ENCODE peak calls at places on chromosome 11, in ten cellular contexts. G, B, E, Z, Q, K, T, L, U and P are unnamed samples.

GRCh38 chr11:47987781-47988180 is 7.4 kb downstream of the PTPRJ start:
- DNase-seq in E (no peak), T (peak), L (no peak), G (no peak), Q (no peak), U (no peak), Z (no peak), K (peak), B (no peak), P (no peak)

GRCh38 chr11:76577199-76577920 is 93.2 kb downstream of the LRRC32 start:
- DNase-seq in Q (no peak), L (no peak), Z (peak), G (no peak), U (peak), K (no peak), B (peak), T (peak), E (no peak), P (no peak)

GRCh38 chr11:65777241-65777640 is 3.5 kb downstream of the AP5B1 start:
- DNase-seq in T (peak), Z (no peak), U (no peak), L (no peak), G (no peak), K (no peak), Q (no peak), E (no peak), B (no peak), P (no peak)

GRCh38 chr11:128523616-128524015 is 63.7 kb downstream of the ETS1 start:
- DNase-seq in Q (no peak), T (no peak), U (peak), G (no peak), Z (no peak), L (no peak), K (no peak), E (no peak), B (no peak), P (no peak)

GRCh38 chr11:18196532-18196931 is 23.9 kb downstream of the MRGPRX4 start:
- DNase-seq in K (no peak), B (no peak), T (no peak), G (no peak), E (no peak), Q (no peak), Z (no peak), L (no peak), U (no peak), P (no peak)

GRCh38 chr11:5103066-5103465 is 33.7 kb downstream of the OR52E1 start:
- DNase-seq in Z (no peak), T (no peak), L (no peak), G (no peak), E (no peak), K (no peak), Q (no peak), U (no peak), B (no peak), P (no peak)

GRCh38 chr11:5891216-5891800 is 1.7 kb upstream of the OR52E5 start:
- DNase-seq in T (no peak), U (peak), Z (no peak), B (no peak), K (no peak), E (no peak), L (no peak), Q (no peak), G (no peak), P (no peak)

GRCh38 chr11:62472063-62472884 is 53.4 kb downstream of the SCGB1A1 start:
- DNase-seq in B (peak), U (peak), E (no peak), L (no peak), G (no peak), K (no peak), Q (no peak), Z (peak), T (peak), P (no peak)

GRCh38 chr11:101807521-101807920 is 107.3 kb upstream of the CEP126 start:
- DNase-seq in B (no peak), Q (no peak), E (no peak), T (no peak), Z (no peak), L (no peak), G (no peak), K (no peak), U (no peak), P (no peak)

GRCh38 chr11:82896183-82896582 is 4.0 kb downstream of the PRCP start:
- DNase-seq in B (no peak), G (no peak), Q (no peak), E (no peak), Z (no peak), K (no peak), L (no peak), U (no peak), T (no peak), P (no peak)

GRCh38 chr11:44629732-44630345 is 64.4 kb downstream of the CD82 start:
- DNase-seq in Z (no peak), U (no peak), L (no peak), T (peak), E (no peak), B (no peak), G (peak), Q (no peak), K (no peak), P (no peak)